ENCODE peak calls at places on chromosome 7, in seven cellular contexts. C is RWPE1, R is cardiac muscle cell, N is OCI-LY7, T is upper lobe of right lung, K is Peyer's patch, A is sigmoid colon. Z is an unnamed sample.

GRCh38 chr7:137681657-137682562 is 164.9 kb downstream of the DGKI start:
- DNase-seq in C (peak), R (peak), N (no peak), T (no peak), K (no peak), A (no peak), Z (peak)

GRCh38 chr7:17131060-17131345 is 167.4 kb upstream of the AHR start:
- DNase-seq in C (no peak), R (peak), N (no peak), T (no peak), K (no peak), A (no peak), Z (no peak)

GRCh38 chr7:44307301-44307900 is 18.0 kb downstream of the CAMK2B start:
- DNase-seq in C (peak), R (peak), N (peak), T (peak), K (no peak), A (no peak), Z (no peak)

GRCh38 chr7:121288894-121289293 is 39.9 kb upstream of the WNT16 start:
- DNase-seq in C (no peak), R (peak), N (no peak), T (no peak), K (no peak), A (no peak), Z (no peak)

GRCh38 chr7:50359258-50359994 is 54.9 kb downstream of the IKZF1 start:
- DNase-seq in C (no peak), R (no peak), N (no peak), T (no peak), K (no peak), A (no peak), Z (no peak)

GRCh38 chr7:28029036-28029435 is 151.6 kb downstream of the JAZF1 start:
- DNase-seq in C (no peak), R (no peak), N (no peak), T (no peak), K (no peak), A (no peak), Z (no peak)

GRCh38 chr7:20596653-20597052 is 18.8 kb upstream of the ABCB5 start:
- DNase-seq in C (peak), R (peak), N (no peak), T (no peak), K (no peak), A (no peak), Z (peak)

GRCh38 chr7:50409856-50410468 is 40.2 kb downstream of the FIGNL1 start:
- DNase-seq in C (no peak), R (no peak), N (peak), T (no peak), K (peak), A (no peak), Z (no peak)

GRCh38 chr7:154832557-154833138 is 170.3 kb downstream of the PAXIP1 start:
- DNase-seq in C (no peak), R (no peak), N (peak), T (no peak), K (no peak), A (no peak), Z (no peak)

GRCh38 chr7:105779856-105780815 is 96.3 kb downstream of the ATXN7L1 start:
- DNase-seq in C (no peak), R (no peak), N (no peak), T (no peak), K (no peak), A (no peak), Z (no peak)

GRCh38 chr7:110307776-110308175 is 783.2 kb upstream of the LRRN3 start:
- DNase-seq in C (no peak), R (no peak), N (no peak), T (no peak), K (no peak), A (no peak), Z (no peak)
- H3K27ac ChIP-seq in C (no peak), R (no peak), N (no peak), T (no peak), K (no peak), A (no peak), Z (no peak)

GRCh38 chr7:151721694-151722093 is 155.2 kb downstream of the PRKAG2 start:
- DNase-seq in C (no peak), R (peak), N (no peak), T (no peak), K (no peak), A (no peak), Z (no peak)
- H3K27ac ChIP-seq in C (no peak), R (peak), N (no peak), T (no peak), K (no peak), A (no peak), Z (no peak)

DNA sequence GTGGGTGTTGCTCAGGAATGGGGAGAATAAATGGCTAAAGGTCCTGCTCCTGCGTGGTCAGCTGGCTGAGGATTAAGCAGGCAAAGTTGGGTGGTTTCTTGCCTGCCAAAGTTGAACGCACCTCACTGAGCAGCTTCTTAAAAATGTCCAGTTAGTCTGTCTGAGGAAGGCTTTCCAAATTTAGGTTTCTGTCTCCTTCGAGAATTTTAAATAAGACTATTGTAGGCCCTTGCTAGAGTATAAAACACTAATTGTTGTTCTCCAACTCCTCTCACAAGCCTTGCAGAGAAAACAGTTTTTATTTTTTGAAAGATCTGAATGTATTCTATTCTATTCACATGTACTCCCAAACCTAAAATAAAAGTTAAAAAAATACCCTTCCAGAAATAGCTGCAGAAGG is 122.0 kb upstream of the LAMB4 start:
- DNase-seq in C (no peak), R (no peak), N (no peak), T (no peak), K (no peak), A (no peak), Z (no peak)
- H3K27ac ChIP-seq in C (no peak), R (no peak), N (no peak), T (no peak), K (no peak), A (no peak), Z (no peak)

GRCh38 chr7:107697246-107698044 is 36.8 kb downstream of the SLC26A4 start:
- DNase-seq in C (no peak), R (no peak), N (no peak), T (no peak), K (no peak), A (no peak), Z (no peak)

GRCh38 chr7:107694395-107694794 is 33.8 kb downstream of the SLC26A4 start:
- DNase-seq in C (no peak), R (peak), N (no peak), T (no peak), K (no peak), A (no peak), Z (no peak)

GRCh38 chr7:107692501-107692900 is 31.9 kb downstream of the SLC26A4 start:
- DNase-seq in C (no peak), R (no peak), N (no peak), T (no peak), K (no peak), A (no peak), Z (no peak)

GRCh38 chr7:107693396-107693795 is 32.8 kb downstream of the SLC26A4 start:
- DNase-seq in C (no peak), R (no peak), N (no peak), T (no peak), K (no peak), A (no peak), Z (no peak)

GRCh38 chr7:107696330-107696946 is 35.8 kb downstream of the SLC26A4 start:
- DNase-seq in C (no peak), R (no peak), N (no peak), T (no peak), K (no peak), A (no peak), Z (no peak)
- H3K27ac ChIP-seq in C (no peak), R (no peak), N (no peak), T (no peak), K (no peak), A (no peak), Z (no peak)

GRCh38 chr7:134741901-134742635 is 37.4 kb upstream of the CALD1 start:
- DNase-seq in C (peak), R (peak), N (no peak), T (no peak), K (no peak), A (no peak), Z (no peak)

GRCh38 chr7:134739362-134739761 is 40.1 kb upstream of the CALD1 start:
- DNase-seq in C (no peak), R (no peak), N (no peak), T (no peak), K (no peak), A (no peak), Z (no peak)

GRCh38 chr7:134744569-134744968 is 34.9 kb upstream of the CALD1 start:
- DNase-seq in C (no peak), R (no peak), N (no peak), T (no peak), K (no peak), A (no peak), Z (no peak)

GRCh38 chr7:134740364-134740763 is 39.1 kb upstream of the CALD1 start:
- DNase-seq in C (no peak), R (no peak), N (no peak), T (no peak), K (no peak), A (no peak), Z (no peak)

DNA sequence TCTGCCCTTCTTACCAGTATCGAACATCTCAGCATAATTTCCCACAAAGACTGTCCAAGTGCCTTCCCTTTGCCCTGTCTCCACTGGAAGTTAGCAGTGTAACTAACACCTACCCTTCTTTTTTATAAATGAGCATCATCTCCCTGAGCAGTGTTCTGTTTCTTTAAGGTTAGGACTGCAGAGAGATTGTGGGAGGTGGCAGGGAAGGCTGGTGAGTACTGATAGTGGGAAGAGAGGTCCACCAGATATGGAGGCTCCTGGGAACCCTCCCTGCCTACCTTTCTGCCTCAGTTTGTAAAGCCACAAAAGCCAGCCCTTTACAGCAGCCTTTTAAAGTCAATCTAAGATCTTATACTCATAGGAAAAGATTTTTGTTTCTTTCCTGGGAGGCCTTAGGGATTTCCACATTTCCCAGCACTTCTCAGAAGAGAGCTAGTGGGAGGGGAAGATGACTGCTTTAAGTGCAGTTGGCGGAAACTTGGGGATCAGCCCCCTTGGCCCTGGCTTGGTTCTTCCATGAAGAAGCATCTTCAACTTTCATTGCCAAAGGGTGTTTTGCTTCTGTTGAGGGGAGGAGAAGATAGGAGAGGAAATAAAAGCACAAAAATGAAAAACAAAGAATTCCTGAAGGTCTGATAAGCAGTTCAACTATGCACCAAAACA is 36.6 kb upstream of the CALD1 start:
- DNase-seq in C (no peak), R (peak), N (no peak), T (no peak), K (no peak), A (peak), Z (no peak)
- H3K27ac ChIP-seq in C (peak), R (no peak), N (no peak), T (peak), K (peak), A (peak), Z (peak)

GRCh38 chr7:74583630-74584029 is 73.9 kb upstream of the GTF2I start:
- DNase-seq in C (peak), R (no peak), N (no peak), T (no peak), K (no peak), A (no peak), Z (peak)
- H3K27ac ChIP-seq in C (peak), R (no peak), N (no peak), T (no peak), K (no peak), A (no peak), Z (no peak)

DNA sequence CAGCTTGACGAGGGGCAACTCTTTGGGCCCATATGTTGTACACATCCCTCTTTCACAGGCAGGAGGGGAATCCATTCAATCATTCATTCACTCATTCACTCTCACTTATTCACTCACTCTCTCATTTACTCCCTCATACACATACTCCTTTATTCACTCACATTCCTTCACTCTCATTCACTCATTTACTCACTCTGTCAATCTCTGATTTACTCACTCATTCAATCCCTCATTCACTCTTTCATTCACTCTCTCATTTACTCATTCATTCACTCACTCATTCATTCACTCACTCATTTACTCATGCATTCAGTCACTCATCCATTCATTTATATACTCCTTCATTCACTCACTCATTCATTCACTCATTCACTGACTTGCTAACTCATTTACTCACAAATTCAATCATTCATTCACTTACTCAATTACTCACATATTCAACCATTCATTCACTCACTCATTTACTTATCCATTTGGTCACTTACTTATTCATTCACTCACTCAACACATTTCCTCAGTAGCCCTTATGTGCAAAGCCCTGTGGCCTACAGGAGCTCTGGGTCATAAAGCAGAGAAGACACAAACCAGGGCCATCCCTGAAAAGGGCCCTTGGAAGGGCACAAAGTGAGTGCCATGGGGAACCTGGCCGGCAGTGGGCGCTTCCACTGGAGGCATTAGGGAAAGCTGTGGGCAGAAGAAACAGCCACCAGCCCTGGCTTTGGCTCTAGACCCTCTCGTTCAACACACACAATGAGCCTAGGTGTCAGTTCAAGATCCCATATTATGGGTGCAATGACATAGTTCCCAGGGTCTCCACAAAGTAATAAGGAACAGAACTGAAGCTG is 26.0 kb downstream of the HIP1 start:
- DNase-seq in C (no peak), R (no peak), N (no peak), T (no peak), K (no peak), A (no peak), Z (no peak)
- H3K27ac ChIP-seq in C (no peak), R (peak), N (peak), T (peak), K (peak), A (peak), Z (no peak)

GRCh38 chr7:143304938-143305337 is 11.0 kb upstream of the CLCN1 start:
- DNase-seq in C (no peak), R (no peak), N (no peak), T (no peak), K (no peak), A (no peak), Z (no peak)

GRCh38 chr7:143303733-143304132 is 12.2 kb upstream of the CLCN1 start:
- DNase-seq in C (no peak), R (no peak), N (no peak), T (no peak), K (no peak), A (no peak), Z (no peak)

GRCh38 chr7:143299346-143299745 is 11.2 kb downstream of the CASP2 start:
- DNase-seq in C (no peak), R (no peak), N (no peak), T (no peak), K (no peak), A (no peak), Z (no peak)

GRCh38 chr7:143299840-143300239 is 11.7 kb downstream of the CASP2 start:
- DNase-seq in C (no peak), R (peak), N (peak), T (no peak), K (peak), A (no peak), Z (no peak)

GRCh38 chr7:143300959-143301617 is 12.9 kb downstream of the CASP2 start:
- DNase-seq in C (no peak), R (no peak), N (no peak), T (no peak), K (no peak), A (no peak), Z (no peak)
- H3K27ac ChIP-seq in C (no peak), R (no peak), N (no peak), T (peak), K (peak), A (no peak), Z (no peak)

GRCh38 chr7:107934991-107935770 is 44.2 kb downstream of the DLD start:
- DNase-seq in C (no peak), R (no peak), N (no peak), T (no peak), K (no peak), A (no peak), Z (no peak)
- H3K27ac ChIP-seq in C (no peak), R (no peak), N (no peak), T (no peak), K (no peak), A (peak), Z (no peak)